ENCODE peak calls at places on chromosomes 7 and 10, in four cellular contexts. One of them, this sample, is unnamed.

GRCh38 chr10:11986593-11987216 is 55.9 kb downstream of the UPF2 start:
- DNase-seq in activated naive CD4-positive, alpha-beta T cell treated with anti-CD3 and anti-CD28 coated beads for 36 hours: peak
- DNase-seq in effector CD4-positive, alpha-beta T cell: peak
- DNase-seq in breast epithelium: peak
- DNase-seq in this sample: peak

GRCh38 chr10:29946953-29947700 is 112.3 kb downstream of the JCAD start:
- DNase-seq in activated naive CD4-positive, alpha-beta T cell treated with anti-CD3 and anti-CD28 coated beads for 36 hours: no peak
- DNase-seq in effector CD4-positive, alpha-beta T cell: no peak
- DNase-seq in breast epithelium: no peak
- DNase-seq in this sample: peak

GRCh38 chr7:131557521-131558385 is 1.3 kb upstream of the PODXL start:
- DNase-seq in activated naive CD4-positive, alpha-beta T cell treated with anti-CD3 and anti-CD28 coated beads for 36 hours: no peak
- DNase-seq in effector CD4-positive, alpha-beta T cell: no peak
- DNase-seq in breast epithelium: no peak
- DNase-seq in this sample: no peak

GRCh38 chr7:3244241-3244814 is 56.7 kb upstream of the SDK1 start:
- DNase-seq in activated naive CD4-positive, alpha-beta T cell treated with anti-CD3 and anti-CD28 coated beads for 36 hours: no peak
- DNase-seq in effector CD4-positive, alpha-beta T cell: no peak
- DNase-seq in breast epithelium: no peak
- DNase-seq in this sample: no peak

GRCh38 chr10:132389631-132390454 is 7.2 kb upstream of the PWWP2B start:
- DNase-seq in activated naive CD4-positive, alpha-beta T cell treated with anti-CD3 and anti-CD28 coated beads for 36 hours: no peak
- DNase-seq in effector CD4-positive, alpha-beta T cell: no peak
- DNase-seq in breast epithelium: peak
- DNase-seq in this sample: peak

GRCh38 chr10:60955321-60955720 is 11.3 kb upstream of the RHOBTB1 start:
- DNase-seq in activated naive CD4-positive, alpha-beta T cell treated with anti-CD3 and anti-CD28 coated beads for 36 hours: no peak
- DNase-seq in effector CD4-positive, alpha-beta T cell: no peak
- DNase-seq in breast epithelium: no peak
- DNase-seq in this sample: no peak

GRCh38 chr7:90841759-90842429 is 245.8 kb downstream of the CDK14 start:
- DNase-seq in activated naive CD4-positive, alpha-beta T cell treated with anti-CD3 and anti-CD28 coated beads for 36 hours: no peak
- DNase-seq in effector CD4-positive, alpha-beta T cell: no peak
- DNase-seq in breast epithelium: no peak
- DNase-seq in this sample: no peak

GRCh38 chr7:22569586-22570321 is 69.8 kb upstream of the STEAP1B start:
- DNase-seq in activated naive CD4-positive, alpha-beta T cell treated with anti-CD3 and anti-CD28 coated beads for 36 hours: peak
- DNase-seq in effector CD4-positive, alpha-beta T cell: no peak
- DNase-seq in breast epithelium: no peak
- DNase-seq in this sample: no peak

GRCh38 chr10:58291538-58292174 is 22.7 kb downstream of the CISD1 start:
- DNase-seq in activated naive CD4-positive, alpha-beta T cell treated with anti-CD3 and anti-CD28 coated beads for 36 hours: peak
- DNase-seq in effector CD4-positive, alpha-beta T cell: peak
- DNase-seq in breast epithelium: no peak
- DNase-seq in this sample: no peak